ENCODE peak calls at places on chromosomes 12 and 14, in seven cellular contexts. One of them, this sample, is unnamed.

GRCh38 chr12:102964872-102965271 is 7.4 kb downstream of the ASCL1 start:
- DNase-seq in right atrium auricular region: no peak
- DNase-seq in endothelial cell: peak; percentile 32
- DNase-seq in H1: peak; percentile 69
- DNase-seq in colonic mucosa: peak; percentile 52
- DNase-seq in CD8-positive, alpha-beta T cell: no peak
- DNase-seq in upper lobe of left lung: no peak
- DNase-seq in this sample: no peak

GRCh38 chr14:76050797-76051392 is 65.3 kb downstream of the IFT43 start:
- DNase-seq in right atrium auricular region: peak; percentile 65
- DNase-seq in endothelial cell: peak; percentile 72
- DNase-seq in H1: peak; percentile 79
- DNase-seq in colonic mucosa: peak; percentile 51
- DNase-seq in CD8-positive, alpha-beta T cell: peak; percentile 39
- DNase-seq in upper lobe of left lung: no peak
- DNase-seq in this sample: no peak

GRCh38 chr12:54421175-54421872 is 2.3 kb upstream of the ITGA5 start:
- DNase-seq in right atrium auricular region: peak; percentile 86
- DNase-seq in endothelial cell: no peak
- DNase-seq in H1: no peak
- DNase-seq in colonic mucosa: no peak
- DNase-seq in CD8-positive, alpha-beta T cell: no peak
- DNase-seq in upper lobe of left lung: no peak
- DNase-seq in this sample: no peak

GRCh38 chr12:82688035-82688501 is 1.4 kb downstream of the TMTC2 start:
- DNase-seq in right atrium auricular region: no peak
- DNase-seq in endothelial cell: no peak
- DNase-seq in H1: no peak
- DNase-seq in colonic mucosa: no peak
- DNase-seq in CD8-positive, alpha-beta T cell: no peak
- DNase-seq in upper lobe of left lung: no peak
- DNase-seq in this sample: no peak

GRCh38 chr14:101444116-101444515 is 117.2 kb upstream of the DIO3 start:
- DNase-seq in right atrium auricular region: no peak
- DNase-seq in endothelial cell: no peak
- DNase-seq in H1: no peak
- DNase-seq in colonic mucosa: no peak
- DNase-seq in CD8-positive, alpha-beta T cell: no peak
- DNase-seq in upper lobe of left lung: no peak
- DNase-seq in this sample: no peak

GRCh38 chr12:20367731-20368652 is at the start of gene PDE3A:
- DNase-seq in right atrium auricular region: peak; percentile 81
- DNase-seq in endothelial cell: peak; percentile 67
- DNase-seq in H1: peak; percentile 75
- DNase-seq in colonic mucosa: peak; percentile 83
- DNase-seq in CD8-positive, alpha-beta T cell: no peak
- DNase-seq in upper lobe of left lung: peak; percentile 31
- DNase-seq in this sample: peak; percentile 90

GRCh38 chr12:116370886-116371580 is 93.5 kb upstream of the MED13L start:
- DNase-seq in right atrium auricular region: no peak
- DNase-seq in endothelial cell: no peak
- DNase-seq in H1: no peak
- DNase-seq in colonic mucosa: no peak
- DNase-seq in CD8-positive, alpha-beta T cell: no peak
- DNase-seq in upper lobe of left lung: no peak
- DNase-seq in this sample: no peak

GRCh38 chr12:49870501-49871262 is 27.8 kb upstream of the BCDIN3D start:
- DNase-seq in right atrium auricular region: peak; percentile 51
- DNase-seq in endothelial cell: no peak
- DNase-seq in H1: no peak
- DNase-seq in colonic mucosa: no peak
- DNase-seq in CD8-positive, alpha-beta T cell: no peak
- DNase-seq in upper lobe of left lung: no peak
- DNase-seq in this sample: no peak

GRCh38 chr12:75130811-75131210 is 78.8 kb downstream of the KCNC2 start:
- DNase-seq in right atrium auricular region: no peak
- DNase-seq in endothelial cell: no peak
- DNase-seq in H1: no peak
- DNase-seq in colonic mucosa: no peak
- DNase-seq in CD8-positive, alpha-beta T cell: no peak
- DNase-seq in upper lobe of left lung: no peak
- DNase-seq in this sample: no peak

GRCh38 chr14:61519106-61519505 is 176.2 kb upstream of the HIF1A start:
- DNase-seq in right atrium auricular region: no peak
- DNase-seq in endothelial cell: no peak
- DNase-seq in H1: no peak
- DNase-seq in colonic mucosa: no peak
- DNase-seq in CD8-positive, alpha-beta T cell: no peak
- DNase-seq in upper lobe of left lung: no peak
- DNase-seq in this sample: no peak

GRCh38 chr12:127125607-127126259 is 1141.2 kb upstream of the TMEM132C start:
- DNase-seq in right atrium auricular region: no peak
- DNase-seq in endothelial cell: no peak
- DNase-seq in H1: no peak
- DNase-seq in colonic mucosa: peak; percentile 19
- DNase-seq in CD8-positive, alpha-beta T cell: no peak
- DNase-seq in upper lobe of left lung: no peak
- DNase-seq in this sample: no peak

GRCh38 chr14:49863483-49864262 is 11.1 kb upstream of the NEMF start:
- DNase-seq in right atrium auricular region: peak; percentile 56
- DNase-seq in endothelial cell: no peak
- DNase-seq in H1: no peak
- DNase-seq in colonic mucosa: peak; percentile 41
- DNase-seq in CD8-positive, alpha-beta T cell: no peak
- DNase-seq in upper lobe of left lung: no peak
- DNase-seq in this sample: no peak

GRCh38 chr14:22641851-22642250 is 2.3 kb downstream of the OR6J1 start:
- DNase-seq in right atrium auricular region: no peak
- DNase-seq in endothelial cell: no peak
- DNase-seq in H1: no peak
- DNase-seq in colonic mucosa: no peak
- DNase-seq in CD8-positive, alpha-beta T cell: no peak
- DNase-seq in upper lobe of left lung: no peak
- DNase-seq in this sample: no peak

GRCh38 chr12:65958456-65958855 is 134.2 kb downstream of the HMGA2 start:
- DNase-seq in right atrium auricular region: no peak
- DNase-seq in endothelial cell: no peak
- DNase-seq in H1: no peak
- DNase-seq in colonic mucosa: no peak
- DNase-seq in CD8-positive, alpha-beta T cell: no peak
- DNase-seq in upper lobe of left lung: peak; percentile 28
- DNase-seq in this sample: no peak

GRCh38 chr14:24426912-24427536 is 2.4 kb downstream of the CBLN3 start:
- DNase-seq in right atrium auricular region: no peak
- DNase-seq in endothelial cell: no peak
- DNase-seq in H1: no peak
- DNase-seq in colonic mucosa: peak; percentile 79
- DNase-seq in CD8-positive, alpha-beta T cell: no peak
- DNase-seq in upper lobe of left lung: no peak
- DNase-seq in this sample: no peak

GRCh38 chr12:101691697-101692096 is 5.7 kb upstream of the CHPT1 start:
- DNase-seq in right atrium auricular region: no peak
- DNase-seq in endothelial cell: no peak
- DNase-seq in H1: no peak
- DNase-seq in colonic mucosa: no peak
- DNase-seq in CD8-positive, alpha-beta T cell: no peak
- DNase-seq in upper lobe of left lung: no peak
- DNase-seq in this sample: no peak

GRCh38 chr14:53537421-53538315 is 384.5 kb upstream of the DDHD1 start:
- DNase-seq in right atrium auricular region: no peak
- DNase-seq in endothelial cell: no peak
- DNase-seq in H1: no peak
- DNase-seq in colonic mucosa: peak; percentile 24
- DNase-seq in CD8-positive, alpha-beta T cell: no peak
- DNase-seq in upper lobe of left lung: no peak
- DNase-seq in this sample: no peak

GRCh38 chr12:20631711-20632110 is 63.4 kb upstream of the SLCO1C1 start:
- DNase-seq in right atrium auricular region: no peak
- DNase-seq in endothelial cell: no peak
- DNase-seq in H1: no peak
- DNase-seq in colonic mucosa: no peak
- DNase-seq in CD8-positive, alpha-beta T cell: no peak
- DNase-seq in upper lobe of left lung: no peak
- DNase-seq in this sample: no peak

GRCh38 chr12:5173511-5174011 is 129.9 kb downstream of the KCNA5 start:
- DNase-seq in right atrium auricular region: no peak
- DNase-seq in endothelial cell: no peak
- DNase-seq in H1: no peak
- DNase-seq in colonic mucosa: no peak
- DNase-seq in CD8-positive, alpha-beta T cell: no peak
- DNase-seq in upper lobe of left lung: no peak
- DNase-seq in this sample: no peak

GRCh38 chr14:70563869-70564268 is 29.1 kb upstream of the ADAM20 start:
- DNase-seq in right atrium auricular region: no peak
- DNase-seq in endothelial cell: no peak
- DNase-seq in H1: no peak
- DNase-seq in colonic mucosa: no peak
- DNase-seq in CD8-positive, alpha-beta T cell: no peak
- DNase-seq in upper lobe of left lung: no peak
- DNase-seq in this sample: no peak

GRCh38 chr14:49303952-49304516 is 282.1 kb downstream of the RPS29 start:
- DNase-seq in right atrium auricular region: no peak
- DNase-seq in endothelial cell: peak; percentile 68
- DNase-seq in H1: peak; percentile 61
- DNase-seq in colonic mucosa: peak; percentile 22
- DNase-seq in CD8-positive, alpha-beta T cell: no peak
- DNase-seq in upper lobe of left lung: no peak
- DNase-seq in this sample: no peak

GRCh38 chr12:108691995-108692808 is 39.1 kb downstream of the CORO1C start:
- DNase-seq in right atrium auricular region: no peak
- DNase-seq in endothelial cell: no peak
- DNase-seq in H1: no peak
- DNase-seq in colonic mucosa: peak; percentile 30
- DNase-seq in CD8-positive, alpha-beta T cell: no peak
- DNase-seq in upper lobe of left lung: peak; percentile 86
- DNase-seq in this sample: no peak

GRCh38 chr14:69671365-69672050 is 60.1 kb downstream of the SUSD6 start:
- DNase-seq in right atrium auricular region: no peak
- DNase-seq in endothelial cell: no peak
- DNase-seq in H1: no peak
- DNase-seq in colonic mucosa: no peak
- DNase-seq in CD8-positive, alpha-beta T cell: no peak
- DNase-seq in upper lobe of left lung: no peak
- DNase-seq in this sample: no peak

GRCh38 chr12:80064269-80064668 is 35.1 kb upstream of the OTOGL start:
- DNase-seq in right atrium auricular region: no peak
- DNase-seq in endothelial cell: no peak
- DNase-seq in H1: no peak
- DNase-seq in colonic mucosa: no peak
- DNase-seq in CD8-positive, alpha-beta T cell: no peak
- DNase-seq in upper lobe of left lung: no peak
- DNase-seq in this sample: no peak

GRCh38 chr12:80064951-80065350 is 34.4 kb upstream of the OTOGL start:
- DNase-seq in right atrium auricular region: no peak
- DNase-seq in endothelial cell: no peak
- DNase-seq in H1: no peak
- DNase-seq in colonic mucosa: no peak
- DNase-seq in CD8-positive, alpha-beta T cell: no peak
- DNase-seq in upper lobe of left lung: no peak
- DNase-seq in this sample: no peak

GRCh38 chr12:80068173-80068572 is 31.2 kb upstream of the OTOGL start:
- DNase-seq in right atrium auricular region: no peak
- DNase-seq in endothelial cell: no peak
- DNase-seq in H1: peak; percentile 59
- DNase-seq in colonic mucosa: no peak
- DNase-seq in CD8-positive, alpha-beta T cell: no peak
- DNase-seq in upper lobe of left lung: no peak
- DNase-seq in this sample: no peak
- TF ChIP-seq CTCF in right atrium auricular region: no peak
- TF ChIP-seq CTCF in endothelial cell: no peak
- TF ChIP-seq CTCF in H1: peak; percentile 45
- TF ChIP-seq CTCF in colonic mucosa: no peak
- TF ChIP-seq CTCF in CD8-positive, alpha-beta T cell: no peak
- TF ChIP-seq CTCF in upper lobe of left lung: no peak
- TF ChIP-seq CTCF in this sample: no peak

GRCh38 chr12:48061943-48062719 is 43.7 kb downstream of the SENP1 start:
- DNase-seq in right atrium auricular region: no peak
- DNase-seq in endothelial cell: no peak
- DNase-seq in H1: no peak
- DNase-seq in colonic mucosa: no peak
- DNase-seq in CD8-positive, alpha-beta T cell: no peak
- DNase-seq in upper lobe of left lung: no peak
- DNase-seq in this sample: no peak
- TF ChIP-seq CTCF in right atrium auricular region: no peak
- TF ChIP-seq CTCF in endothelial cell: no peak
- TF ChIP-seq CTCF in H1: peak; percentile 34
- TF ChIP-seq CTCF in colonic mucosa: no peak
- TF ChIP-seq CTCF in CD8-positive, alpha-beta T cell: no peak
- TF ChIP-seq CTCF in upper lobe of left lung: no peak
- TF ChIP-seq CTCF in this sample: no peak

GRCh38 chr12:2177751-2178150 is 125.0 kb downstream of the CACNA1C start:
- DNase-seq in right atrium auricular region: no peak
- DNase-seq in endothelial cell: no peak
- DNase-seq in H1: no peak
- DNase-seq in colonic mucosa: no peak
- DNase-seq in CD8-positive, alpha-beta T cell: no peak
- DNase-seq in upper lobe of left lung: no peak
- DNase-seq in this sample: no peak

GRCh38 chr12:2179058-2179457 is 126.3 kb downstream of the CACNA1C start:
- DNase-seq in right atrium auricular region: no peak
- DNase-seq in endothelial cell: no peak
- DNase-seq in H1: no peak
- DNase-seq in colonic mucosa: no peak
- DNase-seq in CD8-positive, alpha-beta T cell: no peak
- DNase-seq in upper lobe of left lung: no peak
- DNase-seq in this sample: no peak

GRCh38 chr12:2179953-2180736 is 127.4 kb downstream of the CACNA1C start:
- DNase-seq in right atrium auricular region: peak; percentile 84
- DNase-seq in endothelial cell: no peak
- DNase-seq in H1: no peak
- DNase-seq in colonic mucosa: peak; percentile 39
- DNase-seq in CD8-positive, alpha-beta T cell: no peak
- DNase-seq in upper lobe of left lung: no peak
- DNase-seq in this sample: no peak

GRCh38 chr12:2183556-2184541 is 131.1 kb downstream of the CACNA1C start:
- DNase-seq in right atrium auricular region: no peak
- DNase-seq in endothelial cell: no peak
- DNase-seq in H1: no peak
- DNase-seq in colonic mucosa: no peak
- DNase-seq in CD8-positive, alpha-beta T cell: no peak
- DNase-seq in upper lobe of left lung: no peak
- DNase-seq in this sample: no peak

GRCh38 chr12:2180737-2181082 is 127.9 kb downstream of the CACNA1C start:
- DNase-seq in right atrium auricular region: no peak
- DNase-seq in endothelial cell: no peak
- DNase-seq in H1: no peak
- DNase-seq in colonic mucosa: no peak
- DNase-seq in CD8-positive, alpha-beta T cell: no peak
- DNase-seq in upper lobe of left lung: no peak
- DNase-seq in this sample: no peak
- TF ChIP-seq CTCF in right atrium auricular region: no peak
- TF ChIP-seq CTCF in endothelial cell: no peak
- TF ChIP-seq CTCF in H1: no peak
- TF ChIP-seq CTCF in colonic mucosa: no peak
- TF ChIP-seq CTCF in CD8-positive, alpha-beta T cell: no peak
- TF ChIP-seq CTCF in upper lobe of left lung: no peak
- TF ChIP-seq CTCF in this sample: no peak

DNA sequence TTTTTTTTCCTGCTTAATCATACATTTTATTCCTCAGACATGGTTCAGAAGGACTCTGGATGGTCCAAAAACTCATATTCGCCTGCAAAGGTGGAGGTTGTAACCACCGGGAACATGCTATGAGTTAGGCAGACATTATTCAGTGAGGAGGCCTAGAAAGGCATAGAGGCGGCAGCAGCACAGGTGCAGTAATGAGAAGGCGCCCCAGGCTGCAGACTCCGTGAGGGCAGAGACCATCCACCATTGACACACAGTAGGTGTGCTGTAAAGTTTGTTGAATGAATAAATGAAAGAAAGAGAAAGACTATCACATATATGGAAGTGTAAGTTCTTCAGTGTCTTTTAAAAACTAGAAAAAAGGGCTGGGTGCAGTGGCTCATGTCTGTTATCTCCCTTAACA is 34.6 kb upstream of the PTGR2 start:
- DNase-seq in right atrium auricular region: no peak
- DNase-seq in endothelial cell: no peak
- DNase-seq in H1: no peak
- DNase-seq in colonic mucosa: no peak
- DNase-seq in CD8-positive, alpha-beta T cell: no peak
- DNase-seq in upper lobe of left lung: no peak
- DNase-seq in this sample: no peak
- TF ChIP-seq CTCF in right atrium auricular region: no peak
- TF ChIP-seq CTCF in endothelial cell: no peak
- TF ChIP-seq CTCF in H1: no peak
- TF ChIP-seq CTCF in colonic mucosa: no peak
- TF ChIP-seq CTCF in CD8-positive, alpha-beta T cell: no peak
- TF ChIP-seq CTCF in upper lobe of left lung: no peak
- TF ChIP-seq CTCF in this sample: no peak